ENCODE peak calls at places on chromosomes 4 and X, in ten cellular contexts. K, N, M, P, F, Q, A, H, U and R are unnamed samples.

GRCh38 chr4:15926486-15926885 is 12.1 kb downstream of the FGFBP1 start:
- DNase-seq in K (no peak), N (no peak), M (no peak), P (no peak), F (no peak), Q (no peak), A (no peak), H (no peak), U (no peak), R (no peak)

GRCh38 chr4:78768447-78769177 is 7.5 kb upstream of the BMP2K start:
- DNase-seq in K (no peak), N (no peak), M (no peak), P (no peak), F (no peak), Q (no peak), A (no peak), H (no peak), U (no peak), R (no peak)

GRCh38 chr4:168461821-168462220 is 18.5 kb downstream of the DDX60L start:
- DNase-seq in K (no peak), N (no peak), M (no peak), P (no peak), F (no peak), Q (no peak), A (no peak), H (no peak), U (no peak), R (no peak)

GRCh38 chr4:76430519-76431388 is 4.3 kb upstream of the SHROOM3 start:
- DNase-seq in K (no peak), N (no peak), M (no peak), P (no peak), F (no peak), Q (no peak), A (no peak), H (no peak), U (peak; percentile 35), R (no peak)

GRCh38 chrX:97332963-97333362 is 449.3 kb downstream of the RPA4 start:
- DNase-seq in K (no peak), N (no peak), M (no peak), P (no peak), F (no peak), Q (no peak), A (no peak), H (no peak), U (no peak), R (no peak)

GRCh38 chr4:89800012-89800516 is 36.9 kb downstream of the SNCA start:
- DNase-seq in K (no peak), N (no peak), M (no peak), P (no peak), F (peak; percentile 5), Q (no peak), A (no peak), H (no peak), U (no peak), R (no peak)

GRCh38 chr4:7466215-7466614 is 31.5 kb upstream of the PSAPL1 start:
- DNase-seq in K (no peak), N (no peak), M (no peak), P (no peak), F (no peak), Q (no peak), A (no peak), H (no peak), U (no peak), R (no peak)

GRCh38 chr4:40763228-40763716 is 13.5 kb downstream of the NSUN7 start:
- DNase-seq in K (no peak), N (no peak), M (no peak), P (no peak), F (peak; percentile 59), Q (no peak), A (no peak), H (peak; percentile 52), U (no peak), R (no peak)

GRCh38 chrX:108307408-108308085 is 130.7 kb downstream of the COL4A6 start:
- DNase-seq in K (no peak), N (no peak), M (no peak), P (peak; percentile 39), F (no peak), Q (no peak), A (no peak), H (no peak), U (no peak), R (no peak)

GRCh38 chr4:2071252-2071911 is 12.3 kb downstream of the NAT8L start:
- DNase-seq in K (no peak), N (no peak), M (no peak), P (no peak), F (no peak), Q (peak; percentile 79), A (no peak), H (no peak), U (no peak), R (no peak)

GRCh38 chr4:43816107-43816506 is 632.5 kb downstream of the KCTD8 start:
- DNase-seq in K (no peak), N (no peak), M (no peak), P (no peak), F (peak; percentile 1), Q (no peak), A (no peak), H (no peak), U (no peak), R (no peak)

GRCh38 chr4:182604161-182604591 is 313.0 kb downstream of the DCTD start:
- DNase-seq in K (no peak), N (no peak), M (no peak), P (no peak), F (peak; percentile 44), Q (no peak), A (no peak), H (no peak), U (peak; percentile 62), R (no peak)

GRCh38 chr4:86264269-86264668 is 95.6 kb downstream of the MAPK10 start:
- DNase-seq in K (no peak), N (no peak), M (no peak), P (no peak), F (no peak), Q (no peak), A (no peak), H (no peak), U (no peak), R (no peak)

GRCh38 chrX:21840199-21840557 is 761 bp downstream of the MBTPS2 start:
- DNase-seq in K (no peak), N (no peak), M (no peak), P (no peak), F (no peak), Q (no peak), A (no peak), H (no peak), U (no peak), R (no peak)

GRCh38 chr4:20026456-20026855 is 225.2 kb upstream of the SLIT2 start:
- DNase-seq in K (no peak), N (no peak), M (no peak), P (no peak), F (no peak), Q (no peak), A (no peak), H (no peak), U (no peak), R (no peak)

GRCh38 chr4:138645289-138645688 is 370.3 kb upstream of the NOCT start:
- DNase-seq in K (no peak), N (no peak), M (no peak), P (no peak), F (no peak), Q (no peak), A (no peak), H (no peak), U (no peak), R (no peak)

GRCh38 chr4:126532527-126532926 is 1100.2 kb upstream of the INTU start:
- DNase-seq in K (no peak), N (no peak), M (no peak), P (no peak), F (no peak), Q (no peak), A (no peak), H (no peak), U (no peak), R (no peak)

GRCh38 chrX:21700289-21700688 is 42.2 kb upstream of the KLHL34 start:
- DNase-seq in K (no peak), N (no peak), M (no peak), P (no peak), F (no peak), Q (no peak), A (no peak), H (no peak), U (no peak), R (no peak)

GRCh38 chr4:99763635-99764101 is 53.0 kb upstream of the DAPP1 start:
- DNase-seq in K (no peak), N (no peak), M (no peak), P (peak; percentile 39), F (peak; percentile 80), Q (no peak), A (no peak), H (no peak), U (no peak), R (no peak)

GRCh38 chrX:70998402-70999027 is 67.6 kb upstream of the SLC7A3 start:
- DNase-seq in K (no peak), N (no peak), M (no peak), P (no peak), F (no peak), Q (no peak), A (no peak), H (no peak), U (no peak), R (no peak)

GRCh38 chrX:46912673-46913491 is 661 bp downstream of the JADE3 start:
- DNase-seq in K (peak; percentile 20), N (no peak), M (no peak), P (peak; percentile 34), F (no peak), Q (no peak), A (no peak), H (peak; percentile 53), U (no peak), R (no peak)

GRCh38 chrX:154396948-154397887 is 959 bp upstream of the RPL10 start:
- DNase-seq in K (peak; percentile 66), N (no peak), M (no peak), P (peak; percentile 79), F (no peak), Q (no peak), A (no peak), H (no peak), U (peak; percentile 43), R (no peak)